ENCODE peak calls at places on chromosomes 13 and 19, in five cellular contexts. A, Y, H, W and Q are unnamed samples.
A peak's percentile ranks its signal among the peaks of the same experiment; 100 is the strongest.

GRCh38 chr19:13234518-13234917 is 84.3 kb downstream of the IER2 start:
- DNase-seq in A (peak; percentile 10), Y (no peak), H (no peak), W (peak; percentile 81), Q (peak; percentile 11)

GRCh38 chr13:27551563-27551962 is 68.8 kb downstream of the LNX2 start:
- DNase-seq in A (no peak), Y (no peak), H (no peak), W (peak; percentile 22), Q (no peak)

GRCh38 chr13:102561933-102562332 is 34.9 kb upstream of the TPP2 start:
- DNase-seq in A (no peak), Y (no peak), H (no peak), W (no peak), Q (no peak)

GRCh38 chr19:14021474-14021873 is 6.5 kb upstream of the RLN3 start:
- DNase-seq in A (no peak), Y (no peak), H (no peak), W (peak; percentile 55), Q (no peak)

GRCh38 chr13:88063741-88064140 is 392.6 kb downstream of the SLITRK5 start:
- DNase-seq in A (no peak), Y (no peak), H (no peak), W (no peak), Q (no peak)

GRCh38 chr13:103403148-103403740 is 337.0 kb upstream of the SLC10A2 start:
- DNase-seq in A (no peak), Y (no peak), H (no peak), W (no peak), Q (peak; percentile 4)

GRCh38 chr13:48258002-48258401 is 25.0 kb downstream of the ITM2B start:
- DNase-seq in A (no peak), Y (no peak), H (no peak), W (no peak), Q (no peak)

GRCh38 chr19:17328517-17329060 is 6.1 kb downstream of the ANO8 start:
- DNase-seq in A (no peak), Y (no peak), H (no peak), W (no peak), Q (no peak)

GRCh38 chr13:72463561-72463960 is 263.9 kb downstream of the MZT1 start:
- DNase-seq in A (peak; percentile 66), Y (no peak), H (no peak), W (no peak), Q (no peak)

GRCh38 chr19:22784051-22784450 is at the start of gene ZNF99:
- DNase-seq in A (no peak), Y (no peak), H (no peak), W (no peak), Q (peak; percentile 69)

GRCh38 chr19:42249769-42250168 is 5.2 kb downstream of the ERF start:
- DNase-seq in A (no peak), Y (no peak), H (no peak), W (no peak), Q (no peak)

GRCh38 chr13:99225078-99225477 is 24.4 kb downstream of the UBAC2 start:
- DNase-seq in A (no peak), Y (no peak), H (no peak), W (no peak), Q (peak; percentile 8)

GRCh38 chr19:1822210-1822609 is 10.1 kb upstream of the ATP8B3 start:
- DNase-seq in A (no peak), Y (no peak), H (no peak), W (no peak), Q (no peak)

GRCh38 chr13:109497917-109498316 is 288.5 kb downstream of the IRS2 start:
- DNase-seq in A (no peak), Y (no peak), H (no peak), W (no peak), Q (no peak)

GRCh38 chr13:48235100-48235813 is 2.3 kb downstream of the ITM2B start:
- DNase-seq in A (peak; percentile 54), Y (peak; percentile 25), H (no peak), W (peak; percentile 89), Q (peak; percentile 50)

GRCh38 chr13:111976474-111977183 is 90.3 kb upstream of the SOX1 start:
- DNase-seq in A (no peak), Y (no peak), H (no peak), W (no peak), Q (no peak)

GRCh38 chr13:27020415-27020814 is 151.2 kb downstream of the USP12 start:
- DNase-seq in A (no peak), Y (no peak), H (no peak), W (no peak), Q (no peak)

GRCh38 chr13:49357694-49358093 is 86.2 kb downstream of the CAB39L start:
- DNase-seq in A (peak; percentile 50), Y (peak; percentile 79), H (no peak), W (no peak), Q (peak; percentile 87)

GRCh38 chr19:56369886-56370676 is 23.3 kb downstream of the ZNF582 start:
- DNase-seq in A (no peak), Y (no peak), H (no peak), W (no peak), Q (no peak)

GRCh38 chr19:34577056-34577455 is 95.5 kb downstream of the WTIP start:
- DNase-seq in A (no peak), Y (no peak), H (no peak), W (no peak), Q (no peak)

GRCh38 chr13:44331446-44331845 is 42.2 kb upstream of the SERP2 start:
- DNase-seq in A (peak; percentile 36), Y (no peak), H (no peak), W (no peak), Q (no peak)

GRCh38 chr13:110306960-110307696 is at the start of the genes COL4A1 and COL4A2:
- DNase-seq in A (peak; percentile 84), Y (peak; percentile 77), H (peak; percentile 77), W (peak; percentile 79), Q (peak; percentile 25)

GRCh38 chr13:30463820-30464495 is 1.8 kb downstream of the HMGB1 start:
- DNase-seq in A (peak; percentile 79), Y (peak; percentile 50), H (no peak), W (peak; percentile 48), Q (peak; percentile 53)

GRCh38 chr13:22505489-22505888 is 675.3 kb upstream of the SGCG start:
- DNase-seq in A (no peak), Y (no peak), H (no peak), W (no peak), Q (peak; percentile 6)

GRCh38 chr13:50377726-50378270 is 362.6 kb downstream of the KCNRG start:
- DNase-seq in A (no peak), Y (no peak), H (no peak), W (no peak), Q (no peak)

GRCh38 chr19:7962644-7963268 is 19.3 kb upstream of the TIMM44 start:
- DNase-seq in A (no peak), Y (no peak), H (no peak), W (no peak), Q (no peak)

GRCh38 chr19:49820125-49820524 is 2.0 kb downstream of the MED25 start:
- DNase-seq in A (peak; percentile 45), Y (no peak), H (no peak), W (no peak), Q (no peak)

GRCh38 chr19:5953034-5953589 is 24.8 kb downstream of the RANBP3 start:
- DNase-seq in A (peak; percentile 45), Y (peak; percentile 58), H (no peak), W (no peak), Q (no peak)

GRCh38 chr19:2118438-2118837 is 21.7 kb downstream of the IZUMO4 start:
- DNase-seq in A (no peak), Y (no peak), H (no peak), W (no peak), Q (no peak)

GRCh38 chr19:35030257-35031071 is at the start of gene SCN1B:
- DNase-seq in A (peak; percentile 76), Y (peak; percentile 55), H (peak; percentile 56), W (peak; percentile 76), Q (peak; percentile 55)

GRCh38 chr13:94586371-94586770 is 9.6 kb downstream of the TGDS start:
- DNase-seq in A (no peak), Y (no peak), H (no peak), W (no peak), Q (no peak)

GRCh38 chr13:106455190-106455589 is 80.3 kb downstream of the EFNB2 start:
- DNase-seq in A (no peak), Y (no peak), H (no peak), W (no peak), Q (no peak)

GRCh38 chr13:106450991-106451390 is 84.5 kb downstream of the EFNB2 start:
- DNase-seq in A (no peak), Y (no peak), H (no peak), W (no peak), Q (no peak)

GRCh38 chr13:106453101-106453500 is 82.4 kb downstream of the EFNB2 start:
- DNase-seq in A (no peak), Y (no peak), H (no peak), W (no peak), Q (no peak)

GRCh38 chr13:106455777-106456176 is 79.7 kb downstream of the EFNB2 start:
- DNase-seq in A (no peak), Y (peak; percentile 59), H (no peak), W (no peak), Q (no peak)
- H3K4me3 ChIP-seq in A (no peak overlapping the region), Y (no peak overlapping the region), H (no peak overlapping the region), W (no peak overlapping the region), Q (no peak overlapping the region)

GRCh38 chr13:21341637-21342422 is 117.3 kb downstream of the ZDHHC20 start:
- DNase-seq in A (no peak), Y (no peak), H (no peak), W (no peak), Q (no peak)

GRCh38 chr13:21338156-21338555 is 120.9 kb downstream of the ZDHHC20 start:
- DNase-seq in A (peak; percentile 2), Y (no peak), H (no peak), W (peak; percentile 72), Q (peak; percentile 80)

GRCh38 chr13:21342699-21343442 is 116.2 kb downstream of the ZDHHC20 start:
- DNase-seq in A (no peak), Y (no peak), H (no peak), W (no peak), Q (no peak)

GRCh38 chr13:21336609-21337008 is 122.5 kb downstream of the ZDHHC20 start:
- DNase-seq in A (no peak), Y (no peak), H (no peak), W (no peak), Q (no peak)

GRCh38 chr13:21338651-21339278 is 120.3 kb downstream of the ZDHHC20 start:
- DNase-seq in A (no peak), Y (no peak), H (no peak), W (peak; percentile 85), Q (peak; percentile 77)
- H3K4me1 ChIP-seq in A (peaks cover 5% of the 10 kb centered on the region), Y (no peaks in the 10 kb centered on the region), H (peaks cover 4% of the 10 kb centered on the region), W (peaks cover 6% of the 10 kb centered on the region), Q (peaks cover 7% of the 10 kb centered on the region)

GRCh38 chr19:45771331-45771933 is 2.4 kb upstream of the SIX5 start:
- DNase-seq in A (no peak), Y (no peak), H (no peak), W (no peak), Q (peak; percentile 40)

GRCh38 chr19:45769821-45770191 is 754 bp upstream of the SIX5 start:
- DNase-seq in A (peak; percentile 68), Y (peak; percentile 38), H (no peak), W (no peak), Q (peak; percentile 45)

GRCh38 chr19:45768644-45769053 is 403 bp downstream of the SIX5 start:
- DNase-seq in A (peak; percentile 81), Y (peak; percentile 41), H (no peak), W (peak; percentile 60), Q (peak; percentile 58)

GRCh38 chr19:45769054-45769782 is at the start of gene SIX5:
- DNase-seq in A (peak; percentile 98), Y (peak; percentile 97), H (peak; percentile 99), W (peak; percentile 99), Q (peak; percentile 99)

GRCh38 chr19:45770192-45771101 is 1.4 kb upstream of the SIX5 start:
- DNase-seq in A (peak; percentile 99), Y (peak; percentile 97), H (peak; percentile 98), W (peak; percentile 99), Q (peak; percentile 96)
- H2BK5ac ChIP-seq in A (no peak overlapping the region), Y (peak overlapping the region; percentile 64), H (peak overlapping the region; percentile 97), W (no peak overlapping the region), Q (peak overlapping the region; percentile 69)

GRCh38 chr19:11338569-11339253 is 746 bp downstream of the RAB3D start:
- DNase-seq in A (no peak), Y (no peak), H (no peak), W (no peak), Q (peak; percentile 50)
- H3K4me3 ChIP-seq in A (peak overlapping the region; percentile 59), Y (peak overlapping the region; percentile 85), H (peak overlapping the region; percentile 82), W (peak overlapping the region; percentile 62), Q (peak overlapping the region; percentile 89)